ENCODE peak calls at places on chromosome 17, in six cellular contexts. T is gastrocnemius medialis, E is H9, C is fibroblast of lung, Y is pancreas, K is left ventricle myocardium inferior. V is an unnamed sample. For H3K9me3 and H3K4me1, the result is how much of the 10 kb centered on the place peaks cover.

GRCh38 chr17:9195961-9196668 is 174.8 kb downstream of the NTN1 start:
- DNase-seq in K (no peak), C (no peak), T (no peak), Y (no peak), E (peak), V (peak)

GRCh38 chr17:64004218-64004770 is 6.1 kb downstream of the PRR29 start:
- DNase-seq in K (no peak), E (no peak), Y (no peak), T (no peak), C (no peak), V (no peak)

GRCh38 chr17:28944862-28945741 is 6.2 kb downstream of the PHF12 start:
- DNase-seq in C (no peak), T (no peak), K (no peak), E (no peak), Y (no peak), V (no peak)

GRCh38 chr17:80036715-80037477 is 454 bp downstream of the CCDC40 start:
- DNase-seq in K (no peak), C (peak), Y (no peak), T (no peak), E (peak), V (peak)

GRCh38 chr17:39281806-39282205 is 56.1 kb upstream of the STAC2 start:
- DNase-seq in C (no peak), Y (no peak), T (no peak), K (no peak), E (no peak), V (no peak)

GRCh38 chr17:38703742-38704644 is 1.1 kb upstream of the MLLT6 start:
- DNase-seq in K (peak), T (peak), E (peak), Y (peak), C (no peak), V (peak)

GRCh38 chr17:73422121-73422520 is 110.3 kb upstream of the CDC42EP4 start:
- DNase-seq in Y (no peak), T (no peak), E (no peak), C (no peak), K (no peak), V (no peak)

GRCh38 chr17:76672270-76672851 is 28.8 kb upstream of the ST6GALNAC1 start:
- DNase-seq in Y (no peak), E (no peak), T (no peak), C (no peak), K (no peak), V (no peak)

GRCh38 chr17:2874211-2874686 is 78.0 kb downstream of the RAP1GAP2 start:
- DNase-seq in T (no peak), C (no peak), K (no peak), Y (peak), E (peak), V (no peak)

GRCh38 chr17:42180922-42181850 is at the start of gene KCNH4:
- DNase-seq in Y (peak), C (peak), T (peak), E (peak), K (peak), V (peak)

GRCh38 chr17:43534909-43535308 is 11.2 kb downstream of the ETV4 start:
- DNase-seq in C (no peak), K (no peak), Y (no peak), E (no peak), T (no peak), V (no peak)

GRCh38 chr17:17070931-17071330 is 28.7 kb downstream of the MPRIP start:
- DNase-seq in Y (no peak), K (no peak), C (no peak), E (peak), T (no peak), V (no peak)

GRCh38 chr17:21282231-21282630 is 2.3 kb upstream of the MAP2K3 start:
- DNase-seq in T (peak), K (no peak), E (no peak), Y (no peak), C (peak), V (peak)

GRCh38 chr17:18158022-18158600 is 25.5 kb upstream of the ALKBH5 start:
- DNase-seq in C (peak), T (peak), E (peak), K (peak), Y (peak), V (peak)

GRCh38 chr17:68661265-68662036 is 60.3 kb upstream of the FAM20A start:
- DNase-seq in E (no peak), Y (no peak), T (no peak), K (no peak), C (no peak), V (no peak)

GRCh38 chr17:40755231-40755630 is at the start of gene KRT25:
- DNase-seq in K (no peak), T (no peak), Y (no peak), E (no peak), C (no peak), V (no peak)

GRCh38 chr17:40763752-40764151 is 8.2 kb downstream of the KRT26 start:
- DNase-seq in C (no peak), K (no peak), E (no peak), Y (no peak), T (no peak), V (no peak)

GRCh38 chr17:40765657-40766056 is 6.3 kb downstream of the KRT26 start:
- DNase-seq in E (no peak), Y (no peak), C (no peak), K (no peak), T (no peak), V (no peak)

GRCh38 chr17:40760105-40761016 is 5.2 kb upstream of the KRT25 start:
- DNase-seq in E (no peak), T (no peak), Y (no peak), K (no peak), C (no peak), V (no peak)
- H3K9me3 ChIP-seq in E (under half), T (under half), Y (under half), K (half or more), C (under half), V (under half)

GRCh38 chr17:7574176-7574953 is 5.1 kb upstream of the CD68 start:
- DNase-seq in T (no peak), C (peak), Y (no peak), K (no peak), E (no peak), V (no peak)
- H3K4me1 ChIP-seq in T (under half), C (under half), Y (under half), K (half or more), E (under half), V (under half)

GRCh38 chr17:19812407-19812806 is 55.3 kb downstream of the ULK2 start:
- DNase-seq in K (no peak), Y (no peak), E (no peak), T (no peak), C (peak), V (peak)
- TF ChIP-seq CTCF in K (no peak), Y (no peak), E (peak), T (no peak), C (peak), V (peak)

DNA sequence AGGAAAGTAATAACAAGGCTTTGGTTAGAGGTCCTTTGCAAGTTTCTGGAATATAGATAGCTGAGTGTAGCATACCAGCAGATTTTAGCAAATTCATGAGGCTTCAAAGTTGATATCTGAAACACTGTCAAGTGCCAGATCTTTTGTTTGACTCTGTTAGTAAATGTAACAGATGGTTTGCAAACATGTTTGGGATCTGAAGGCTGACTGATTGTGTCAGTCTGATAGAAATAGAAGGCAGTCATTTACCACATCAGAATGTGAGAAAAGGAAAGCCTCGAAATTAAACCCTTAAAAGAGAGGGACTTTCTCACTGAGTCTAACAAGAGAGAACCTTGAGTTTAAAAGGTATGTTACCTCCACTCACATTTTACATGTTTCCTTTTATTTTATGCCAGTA is 371.5 kb downstream of the KIF2B start:
- DNase-seq in Y (no peak), E (no peak), C (no peak), T (no peak), K (no peak), V (no peak)
- H3K9me3 ChIP-seq in Y (under half), E (under half), C (under half), T (under half), K (under half), V (under half)

V was measured in A673.